ENCODE peak calls at places on chromosomes 5 and 9, in five cellular contexts. O is WERI-Rb-1, X is A549, T is AG10803, S is nephron progenitor cell. V is an unnamed sample.

GRCh38 chr5:119332978-119333401 is 22.8 kb upstream of the TNFAIP8 start:
- DNase-seq in T (no peak), O (no peak), X (no peak), S (no peak), V (no peak)

GRCh38 chr5:72459089-72459661 is 48.0 kb downstream of the ZNF366 start:
- DNase-seq in T (no peak), O (no peak), S (no peak), X (no peak), V (no peak)

GRCh38 chr9:26677965-26678745 is 214.4 kb downstream of the CAAP1 start:
- DNase-seq in O (no peak), X (no peak), T (no peak), S (no peak), V (no peak)

GRCh38 chr9:97985058-97985861 is 2.1 kb downstream of the ANP32B start:
- DNase-seq in T (peak), O (peak), S (no peak), X (peak), V (no peak)

GRCh38 chr9:135332979-135333748 is 146.4 kb upstream of the PPP1R26 start:
- DNase-seq in T (no peak), X (no peak), O (no peak), S (no peak), V (no peak)

GRCh38 chr5:36882250-36882649 is 5.7 kb downstream of the NIPBL start:
- DNase-seq in S (no peak), O (no peak), T (no peak), X (no peak), V (no peak)

GRCh38 chr9:98579700-98580099 is 129.0 kb downstream of the GABBR2 start:
- DNase-seq in O (no peak), X (no peak), S (no peak), T (no peak), V (no peak)

GRCh38 chr9:114837923-114838322 is 32.1 kb upstream of the TNFSF15 start:
- DNase-seq in S (no peak), O (no peak), X (no peak), T (no peak), V (no peak)

GRCh38 chr5:95673076-95673475 is 9.7 kb downstream of the SPATA9 start:
- DNase-seq in O (no peak), S (no peak), T (peak), X (no peak), V (peak)

GRCh38 chr9:116842658-116843057 is 155.6 kb downstream of the TRIM32 start:
- DNase-seq in T (no peak), X (no peak), O (peak), S (no peak), V (no peak)

GRCh38 chr9:2583308-2584013 is 38.1 kb upstream of the VLDLR start:
- DNase-seq in S (no peak), T (no peak), X (no peak), O (no peak), V (no peak)

GRCh38 chr9:127384016-127384730 is 12.8 kb upstream of the SLC2A8 start:
- DNase-seq in O (peak), X (no peak), T (no peak), S (no peak), V (no peak)

GRCh38 chr9:22425551-22425950 is 21.1 kb upstream of the DMRTA1 start:
- DNase-seq in T (no peak), X (no peak), S (no peak), O (no peak), V (no peak)

GRCh38 chr5:4295663-4296339 is 700.2 kb downstream of the IRX1 start:
- DNase-seq in S (peak), T (no peak), O (peak), X (no peak), V (no peak)

GRCh38 chr5:61401726-61402125 is 69.7 kb downstream of the ZSWIM6 start:
- DNase-seq in O (no peak), X (peak), S (no peak), T (peak), V (peak)

GRCh38 chr5:2740051-2740848 is 11.2 kb downstream of the IRX2 start:
- DNase-seq in S (no peak), T (peak), X (no peak), O (peak), V (no peak)

GRCh38 chr9:127538849-127539258 is 73.2 kb upstream of the STXBP1 start:
- DNase-seq in X (no peak), O (no peak), T (peak), S (no peak), V (peak)

GRCh38 chr5:64229163-64229774 is 63.6 kb downstream of the RNF180 start:
- DNase-seq in S (no peak), X (peak), O (no peak), T (peak), V (peak)
- TF ChIP-seq CTCF in S (peak), X (peak), O (no peak), T (peak), V (peak)

GRCh38 chr5:176700239-176700847 is 53.1 kb downstream of the TSPAN17 start:
- DNase-seq in X (peak), T (no peak), S (peak), O (peak), V (no peak)
- TF ChIP-seq CTCF in X (peak), T (peak), S (no peak), O (peak), V (peak)

DNA sequence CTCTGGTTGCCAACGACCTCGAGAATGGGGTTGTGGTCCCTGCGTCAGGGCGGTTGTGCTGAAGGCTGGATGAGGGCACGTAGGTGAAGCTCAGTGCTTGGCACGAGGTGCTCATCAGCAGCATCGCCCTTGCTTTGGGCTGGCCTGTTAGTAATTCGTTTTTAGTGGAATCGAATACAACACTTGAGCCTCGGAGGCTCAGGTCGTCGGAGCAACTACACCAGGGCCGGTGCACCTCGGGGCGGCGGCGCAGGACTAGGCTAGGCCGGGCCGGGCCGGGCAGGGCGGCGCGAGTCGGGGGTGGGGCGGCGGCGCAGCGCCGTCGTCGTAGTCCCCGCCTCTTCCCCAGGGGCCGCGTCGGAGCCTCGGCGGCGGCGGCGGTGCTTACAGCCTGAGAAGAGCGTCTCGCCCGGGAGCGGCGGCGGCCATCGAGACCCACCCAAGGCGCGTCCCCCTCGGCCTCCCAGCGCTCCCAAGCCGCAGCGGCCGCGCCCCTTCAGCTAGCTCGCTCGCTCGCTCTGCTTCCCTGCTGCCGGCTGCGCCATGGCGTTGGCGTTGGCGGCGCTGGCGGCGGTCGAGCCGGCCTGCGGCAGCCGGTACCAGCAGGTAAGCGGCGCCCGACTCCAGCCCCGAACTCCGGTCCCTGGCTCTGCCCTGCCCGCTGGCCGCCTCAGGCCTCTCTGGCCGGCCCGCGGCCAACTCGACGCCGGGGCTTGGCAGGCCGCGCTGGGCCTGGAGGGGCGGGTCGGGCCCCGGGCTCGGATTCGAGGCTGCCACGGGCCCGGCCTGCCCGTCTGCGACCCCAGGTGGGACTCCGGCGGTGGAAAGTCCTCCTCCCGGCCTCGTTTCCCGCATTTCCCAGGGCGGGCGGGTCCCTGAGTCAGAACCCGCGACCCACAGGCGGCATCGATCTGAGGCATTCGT is at the start of gene NDFIP1:
- DNase-seq in T (peak), X (peak), O (peak), S (peak), V (peak)
- TF ChIP-seq CTCF in T (no peak), X (no peak), O (no peak), S (no peak), V (no peak)

DNA sequence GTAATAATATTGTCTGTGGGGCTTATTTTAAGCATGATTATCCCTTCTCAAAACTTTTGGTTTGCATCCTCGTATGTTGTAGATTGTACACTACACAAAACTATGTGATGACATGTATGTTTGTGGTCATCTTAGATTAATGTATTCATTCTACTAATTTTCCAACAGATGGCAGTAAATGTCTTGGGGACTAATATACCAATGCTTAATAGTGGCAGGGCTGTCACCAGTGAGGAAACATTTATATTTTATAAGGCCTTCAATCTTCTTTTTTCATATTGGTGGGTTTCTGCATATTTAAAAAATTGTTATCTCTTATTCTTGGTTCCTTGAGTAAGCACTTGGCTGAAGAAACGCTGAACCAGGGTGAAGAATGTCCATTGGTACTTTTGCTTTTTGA is 530.4 kb downstream of the RASEF start:
- DNase-seq in S (no peak), O (no peak), T (no peak), X (no peak), V (no peak)
- TF ChIP-seq CTCF in S (no peak), O (no peak), T (no peak), X (peak), V (peak)

DNA sequence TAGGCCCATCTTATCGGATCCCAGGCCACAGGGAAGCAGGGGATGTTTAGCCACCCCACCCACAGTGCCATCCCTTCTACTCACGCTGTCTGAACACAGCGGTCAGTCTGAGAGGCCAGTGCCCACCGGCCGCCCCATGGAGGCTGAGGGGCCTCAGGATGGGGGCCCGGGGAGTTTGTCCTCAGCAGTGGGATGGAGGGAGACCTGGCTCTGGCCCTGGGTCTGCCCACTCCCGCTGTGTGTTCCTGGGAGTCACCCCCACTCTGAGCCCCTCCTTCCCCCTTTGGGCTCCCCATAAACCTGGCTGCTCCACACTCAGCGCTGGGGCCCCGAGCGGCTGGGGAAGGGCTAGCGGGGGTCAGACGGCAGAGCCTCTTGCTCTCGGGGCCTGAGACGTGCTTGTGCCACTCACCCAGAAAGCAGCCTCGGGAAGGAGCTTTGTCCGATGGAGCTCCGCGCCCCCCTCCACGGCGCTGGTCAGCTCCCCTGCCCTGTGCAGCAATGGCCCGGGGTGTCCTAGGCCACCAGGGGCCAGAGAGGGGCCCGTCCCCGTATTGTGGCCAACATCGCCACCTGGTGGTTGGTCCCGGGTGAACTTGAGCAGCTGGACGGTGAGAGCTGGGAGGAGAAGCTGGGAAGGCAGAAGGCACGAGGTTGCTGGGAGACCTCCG is 10.9 kb upstream of the LAMC3 start:
- DNase-seq in T (peak), O (peak), S (peak), X (peak), V (peak)
- TF ChIP-seq CTCF in T (peak), O (peak), S (peak), X (peak), V (peak)

GRCh38 chr5:143409972-143410371 is 6.5 kb upstream of the NR3C1 start:
- DNase-seq in X (no peak), O (no peak), S (no peak), T (no peak), V (no peak)

GRCh38 chr5:143417503-143418139 is 14.1 kb upstream of the NR3C1 start:
- DNase-seq in O (no peak), T (no peak), S (no peak), X (no peak), V (no peak)

GRCh38 chr5:143413964-143414669 is 10.6 kb upstream of the NR3C1 start:
- DNase-seq in X (no peak), T (no peak), S (no peak), O (no peak), V (no peak)

GRCh38 chr5:143416411-143416810 is 12.9 kb upstream of the NR3C1 start:
- DNase-seq in T (no peak), X (no peak), O (no peak), S (no peak), V (no peak)

GRCh38 chr5:143412656-143413342 is 9.3 kb upstream of the NR3C1 start:
- DNase-seq in X (no peak), O (no peak), S (no peak), T (no peak), V (no peak)
- TF ChIP-seq CTCF in X (no peak), O (no peak), S (no peak), T (no peak), V (no peak)

DNA sequence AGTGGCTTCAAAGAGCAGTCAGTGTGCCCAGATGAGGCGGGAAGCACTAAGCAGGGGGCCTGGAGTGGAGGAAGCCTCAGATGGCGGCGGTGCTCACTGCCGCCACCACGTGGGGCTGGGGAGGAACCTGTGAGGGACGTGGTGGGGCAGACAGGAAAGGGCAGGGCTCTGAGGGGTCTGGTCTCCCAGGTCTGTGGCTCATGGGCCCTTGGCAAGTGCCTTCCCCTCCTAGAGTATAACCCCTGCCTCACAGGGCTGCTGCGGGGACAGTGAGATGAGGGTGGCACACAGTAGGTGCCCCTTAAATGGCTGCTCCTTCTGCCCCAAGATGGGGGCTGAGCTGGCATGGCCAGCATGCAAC is 26.6 kb downstream of the NR5A1 start:
- DNase-seq in O (peak), T (peak), X (peak), S (peak), V (no peak)
- TF ChIP-seq CTCF in O (peak), T (peak), X (peak), S (peak), V (peak)

GRCh38 chr9:3848445-3849114 is 322.8 kb upstream of the RFX3 start:
- DNase-seq in X (peak), O (peak), T (no peak), S (peak), V (no peak)
- TF ChIP-seq CTCF in X (no peak), O (peak), T (no peak), S (peak), V (peak)

GRCh38 chr5:135264451-135265445 is 134.3 kb downstream of the MACROH2A1 start:
- DNase-seq in S (no peak), O (peak), T (no peak), X (no peak), V (no peak)
- TF ChIP-seq CTCF in S (no peak), O (peak), T (no peak), X (no peak), V (no peak)

GRCh38 chr5:79235578-79236363 is at the start of gene JMY:
- DNase-seq in X (peak), T (peak), O (peak), S (peak), V (peak)

GRCh38 chr5:79236364-79236969 is 536 bp downstream of the JMY start:
- DNase-seq in S (peak), X (peak), O (no peak), T (peak), V (no peak)

GRCh38 chr5:79240561-79240960 is 4.6 kb downstream of the JMY start:
- DNase-seq in S (no peak), X (no peak), O (no peak), T (no peak), V (no peak)

GRCh38 chr5:79236970-79237734 is 1.2 kb downstream of the JMY start:
- DNase-seq in O (peak), T (peak), S (peak), X (peak), V (peak)

GRCh38 chr5:79237735-79238560 is 2.0 kb downstream of the JMY start:
- DNase-seq in T (no peak), O (no peak), X (no peak), S (no peak), V (no peak)
- TF ChIP-seq CTCF in T (no peak), O (no peak), X (no peak), S (no peak), V (no peak)